ENCODE peak calls at places on chromosome 5, in six cellular contexts. H is pancreas, V is GM23338, Q is vagina, K is HCT116, O is esophagus squamous epithelium. R is an unnamed sample.

GRCh38 chr5:151022511-151023018 is 2.2 kb downstream of the GPX3 start:
- DNase-seq in H (no peak), V (no peak), Q (no peak), K (no peak), O (no peak), R (peak)

GRCh38 chr5:157387683-157388093 is 72.3 kb upstream of the NIPAL4 start:
- DNase-seq in H (no peak), V (no peak), Q (no peak), K (peak), O (no peak), R (peak)

GRCh38 chr5:25033658-25034057 is 388.9 kb upstream of the CDH10 start:
- DNase-seq in H (no peak), V (no peak), Q (no peak), K (no peak), O (no peak), R (no peak)

GRCh38 chr5:54291498-54291897 is 18.9 kb downstream of the ARL15 start:
- DNase-seq in H (no peak), V (no peak), Q (no peak), K (no peak), O (no peak), R (no peak)

GRCh38 chr5:4984461-4984860 is 155.7 kb upstream of the ADAMTS16 start:
- DNase-seq in H (no peak), V (no peak), Q (no peak), K (no peak), O (no peak), R (no peak)

GRCh38 chr5:176632777-176633176 is 2.3 kb downstream of the EIF4E1B start:
- DNase-seq in H (no peak), V (no peak), Q (no peak), K (no peak), O (no peak), R (no peak)

GRCh38 chr5:128241071-128241695 is 157.6 kb downstream of the SLC12A2 start:
- DNase-seq in H (no peak), V (no peak), Q (no peak), K (no peak), O (no peak), R (no peak)

GRCh38 chr5:6399978-6400910 is 21.9 kb upstream of the MED10 start:
- DNase-seq in H (no peak), V (no peak), Q (peak), K (no peak), O (no peak), R (peak)

GRCh38 chr5:150503977-150504620 is 3.8 kb upstream of the NDST1 start:
- DNase-seq in H (peak), V (no peak), Q (no peak), K (no peak), O (no peak), R (peak)

GRCh38 chr5:84191296-84191695 is 193.4 kb downstream of the EDIL3 start:
- DNase-seq in H (no peak), V (no peak), Q (no peak), K (no peak), O (no peak), R (peak)

GRCh38 chr5:41843456-41844112 is 26.6 kb downstream of the OXCT1 start:
- DNase-seq in H (no peak), V (peak), Q (no peak), K (peak), O (no peak), R (peak)

GRCh38 chr5:64576241-64576640 is 70.4 kb downstream of the RGS7BP start:
- DNase-seq in H (no peak), V (no peak), Q (no peak), K (no peak), O (no peak), R (no peak)

GRCh38 chr5:115634343-115635132 is 8.7 kb upstream of the TMED7 start:
- DNase-seq in H (peak), V (peak), Q (no peak), K (peak), O (peak), R (peak)
- H3K4me3 ChIP-seq in H (no peak), V (peak), Q (peak), K (peak), O (peak), R (no peak)

DNA sequence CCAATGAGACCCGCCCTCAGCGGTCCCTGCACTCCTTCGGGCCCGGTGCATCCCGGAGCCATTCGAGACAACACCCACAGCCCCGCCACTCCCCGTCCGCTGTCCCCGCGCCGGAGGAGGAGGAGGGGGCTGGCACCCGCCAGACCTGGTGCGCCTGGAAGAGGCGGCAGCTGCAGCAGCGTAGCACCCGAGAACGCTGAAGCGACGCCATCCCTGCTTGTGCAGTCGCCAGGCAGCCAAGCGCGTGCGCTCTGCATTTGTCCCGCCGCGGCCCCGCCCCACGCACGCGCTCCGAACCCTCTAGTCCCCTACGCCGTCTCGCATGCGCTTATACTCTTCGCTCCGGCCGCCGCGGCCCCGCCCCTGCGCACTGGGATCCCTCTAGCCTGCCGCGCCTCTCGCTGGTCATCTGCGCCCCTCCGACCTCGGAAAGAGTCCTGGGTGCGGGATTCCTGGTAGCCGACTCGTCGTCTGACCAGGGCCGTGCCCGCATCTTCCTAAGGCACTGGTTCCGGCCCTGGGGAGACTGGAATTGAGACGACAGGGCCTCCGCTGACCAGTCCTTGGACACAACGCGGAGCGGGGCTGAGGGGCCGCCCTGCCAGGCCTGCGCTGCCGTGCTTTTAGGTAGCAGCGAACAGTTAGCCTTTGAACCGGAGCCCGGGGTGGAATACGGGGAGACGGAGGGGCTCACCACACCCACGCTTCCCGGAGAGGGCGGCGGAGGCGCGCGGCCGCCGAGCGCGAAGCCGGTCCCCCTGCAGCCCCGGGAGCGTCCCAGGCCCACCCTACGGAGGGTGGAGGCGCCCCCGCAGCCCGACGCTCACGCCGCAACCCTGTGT is at the start of gene MRNIP:
- DNase-seq in H (peak), V (peak), Q (no peak), K (peak), O (peak), R (peak)
- TF ChIP-seq CTCF in H (no peak), V (no peak), Q (no peak), K (no peak), O (no peak), R (peak)

GRCh38 chr5:10420468-10420867 is 21.2 kb upstream of the ROPN1L start:
- DNase-seq in H (no peak), V (no peak), Q (no peak), K (no peak), O (no peak), R (no peak)
- H3K27ac ChIP-seq in H (no peak), V (no peak), Q (no peak), K (no peak), O (no peak), R (no peak)

GRCh38 chr5:93604119-93604963 is 21.3 kb downstream of the NR2F1 start:
- DNase-seq in H (peak), V (peak), Q (no peak), K (no peak), O (no peak), R (no peak)
- H3K4me3 ChIP-seq in H (no peak), V (peak), Q (peak), K (no peak), O (peak), R (no peak)

GRCh38 chr5:56746553-56746952 is 68.8 kb upstream of the MAP3K1 start:
- DNase-seq in H (no peak), V (no peak), Q (no peak), K (no peak), O (no peak), R (no peak)
- TF ChIP-seq CTCF in H (no peak), V (no peak), Q (no peak), K (no peak), O (no peak), R (no peak)

GRCh38 chr5:15367501-15367900 is 132.5 kb upstream of the FBXL7 start:
- DNase-seq in H (no peak), V (no peak), Q (no peak), K (no peak), O (no peak), R (no peak)

GRCh38 chr5:15366676-15367391 is 133.1 kb upstream of the FBXL7 start:
- DNase-seq in H (no peak), V (no peak), Q (no peak), K (no peak), O (no peak), R (peak)

GRCh38 chr5:15368835-15369234 is 131.1 kb upstream of the FBXL7 start:
- DNase-seq in H (no peak), V (no peak), Q (no peak), K (no peak), O (no peak), R (no peak)

GRCh38 chr5:15365040-15365439 is 134.9 kb upstream of the FBXL7 start:
- DNase-seq in H (no peak), V (no peak), Q (no peak), K (no peak), O (no peak), R (peak)
- H3K27ac ChIP-seq in H (no peak), V (no peak), Q (no peak), K (no peak), O (no peak), R (no peak)

GRCh38 chr5:180787025-180787424 is 15.6 kb downstream of the MGAT1 start:
- DNase-seq in H (no peak), V (no peak), Q (peak), K (no peak), O (no peak), R (no peak)
- H3K4me3 ChIP-seq in H (no peak), V (peak), Q (no peak), K (no peak), O (no peak), R (no peak)

GRCh38 chr5:96940586-96940985 is 4.7 kb downstream of the LNPEP start:
- DNase-seq in H (no peak), V (no peak), Q (no peak), K (no peak), O (no peak), R (no peak)
- TF ChIP-seq CTCF in H (no peak), V (no peak), Q (no peak), K (no peak), O (no peak), R (no peak)